ENCODE peak calls at places on chromosomes 12 and 14, in seven cellular contexts. W is CD8-positive, alpha-beta T cell; S is lower lobe of right lung; L is suprapubic skin; G is neural progenitor cell; P is colonic mucosa; Z is right atrium auricular region. B is an unnamed sample.

GRCh38 chr14:22976620-22977433 is 5.5 kb downstream of the AJUBA start:
- DNase-seq in W (no peak), Z (no peak), G (no peak), L (no peak), P (peak; percentile 76), S (no peak), B (no peak)

GRCh38 chr12:46153267-46153872 is 115.5 kb downstream of the SLC38A1 start:
- DNase-seq in G (peak; percentile 20), L (no peak), S (no peak), P (no peak), W (no peak), Z (no peak), B (no peak)

GRCh38 chr12:132054983-132055382 is 89.1 kb downstream of the DDX51 start:
- DNase-seq in Z (no peak), L (no peak), S (no peak), W (no peak), G (no peak), P (no peak), B (no peak)

GRCh38 chr12:2733493-2734252 is 61.1 kb upstream of the FKBP4 start:
- DNase-seq in Z (no peak), P (no peak), L (no peak), S (no peak), G (peak; percentile 21), W (no peak), B (no peak)

GRCh38 chr12:85630851-85631250 is 205.4 kb downstream of the RASSF9 start:
- DNase-seq in W (no peak), G (no peak), P (no peak), L (no peak), Z (no peak), S (no peak), B (no peak)

GRCh38 chr14:70118064-70118463 is 70.7 kb downstream of the SLC8A3 start:
- DNase-seq in S (no peak), P (no peak), W (no peak), G (no peak), Z (no peak), L (no peak), B (no peak)

GRCh38 chr12:2172040-2172439 is 119.3 kb downstream of the CACNA1C start:
- DNase-seq in W (no peak), P (no peak), S (no peak), L (no peak), Z (no peak), G (peak; percentile 72), B (no peak)

GRCh38 chr14:74244115-74244514 is 4.9 kb downstream of the VSX2 start:
- DNase-seq in Z (no peak), P (no peak), G (peak; percentile 56), S (no peak), L (no peak), W (no peak), B (no peak)

GRCh38 chr12:114395755-114396152 is 10.2 kb downstream of the TBX5 start:
- DNase-seq in Z (no peak), G (no peak), P (no peak), L (no peak), S (no peak), W (no peak), B (no peak)

GRCh38 chr12:105451211-105451610 is 120.7 kb downstream of the C12orf75 start:
- DNase-seq in S (no peak), P (no peak), Z (no peak), L (no peak), G (no peak), W (no peak), B (no peak)

GRCh38 chr12:28879379-28879778 is 269.7 kb upstream of the FAR2 start:
- DNase-seq in S (no peak), P (no peak), G (no peak), W (no peak), Z (no peak), L (no peak), B (no peak)

GRCh38 chr12:28882444-28882843 is 266.6 kb upstream of the FAR2 start:
- DNase-seq in S (no peak), P (no peak), W (no peak), G (no peak), Z (no peak), L (no peak), B (no peak)

GRCh38 chr12:28876423-28876822 is 272.7 kb upstream of the FAR2 start:
- DNase-seq in G (no peak), P (no peak), L (no peak), W (no peak), Z (no peak), S (no peak), B (no peak)

GRCh38 chr12:28874758-28875157 is 274.3 kb upstream of the FAR2 start:
- DNase-seq in Z (no peak), L (no peak), P (no peak), G (no peak), W (no peak), S (no peak), B (no peak)

DNA sequence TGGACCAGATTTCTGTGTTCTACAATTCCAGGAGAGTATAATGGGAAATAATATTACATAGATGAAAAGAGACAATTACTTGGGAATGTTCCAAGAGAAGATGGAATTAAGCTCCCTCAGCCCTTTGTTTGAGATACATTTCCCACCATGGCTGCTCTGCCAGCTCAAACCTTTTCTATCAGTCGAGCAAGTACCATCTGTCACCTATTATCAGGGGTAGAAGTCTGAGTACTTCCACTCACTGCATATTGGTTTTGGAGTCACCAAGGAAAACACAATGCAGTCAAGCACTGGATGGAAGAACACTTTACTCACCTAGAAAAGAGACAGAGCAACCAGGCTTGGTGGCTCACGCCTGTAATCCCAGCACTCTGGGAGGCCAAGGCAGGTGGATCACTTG is 270.4 kb upstream of the FAR2 start:
- DNase-seq in Z (no peak), P (no peak), G (no peak), S (no peak), W (no peak), L (no peak), B (no peak)
- H3K27ac ChIP-seq in Z (no peak overlapping the region), P (no peak overlapping the region), G (no peak overlapping the region), S (no peak overlapping the region), W (no peak overlapping the region), L (no peak overlapping the region), B (no peak overlapping the region)

DNA sequence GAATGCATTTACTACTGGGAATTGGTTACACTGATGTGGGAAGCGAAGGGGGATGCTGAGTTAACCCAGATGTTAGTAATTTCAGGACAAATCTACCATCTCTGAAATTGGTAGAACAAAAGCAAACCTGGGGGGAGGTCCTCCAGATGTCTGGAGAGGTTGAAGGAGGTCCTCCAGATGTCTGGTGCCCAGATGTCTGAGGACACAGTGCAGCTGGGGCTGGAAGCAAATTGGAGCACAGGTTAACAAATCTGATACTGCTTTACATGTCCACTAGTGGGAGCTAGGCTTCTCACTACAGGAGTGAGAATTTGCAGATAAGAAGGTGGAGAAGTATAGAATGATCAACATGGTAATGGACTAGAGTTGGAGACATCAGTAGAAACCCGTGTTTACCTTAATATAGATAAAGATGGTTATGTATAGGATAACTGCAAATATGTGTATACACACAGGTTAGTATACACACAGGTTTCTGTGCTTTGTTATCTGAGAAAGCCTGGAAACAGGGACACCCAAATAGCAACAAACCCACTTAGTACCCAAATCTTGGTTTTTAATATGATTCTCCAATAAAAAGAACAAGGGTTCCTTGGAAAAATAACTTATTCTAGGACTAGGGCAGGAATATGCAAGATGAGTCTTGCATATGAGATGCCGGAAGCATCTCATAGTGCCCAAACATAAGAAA is 162.5 kb downstream of the C12orf50 start:
- DNase-seq in S (no peak), P (no peak), Z (no peak), G (peak; percentile 2), W (no peak), L (no peak), B (no peak)
- TF ChIP-seq CTCF in S (peak; percentile 9), P (no peak), Z (no peak), G (peak; percentile 50), W (no peak), L (no peak), B (peak; percentile 20)

GRCh38 chr12:128819293-128820144 is 4.2 kb downstream of the SLC15A4 start:
- DNase-seq in Z (no peak), W (no peak), S (no peak), G (peak; percentile 67), P (no peak), L (no peak), B (no peak)

GRCh38 chr12:128818065-128819022 is 5.4 kb downstream of the SLC15A4 start:
- DNase-seq in L (no peak), P (no peak), G (no peak), W (no peak), Z (no peak), S (no peak), B (no peak)

GRCh38 chr12:128816643-128816920 is 7.2 kb downstream of the SLC15A4 start:
- DNase-seq in P (no peak), G (no peak), L (no peak), S (no peak), Z (no peak), W (no peak), B (no peak)

GRCh38 chr12:128815779-128816642 is 7.7 kb downstream of the SLC15A4 start:
- DNase-seq in G (no peak), P (no peak), L (no peak), S (no peak), Z (no peak), W (no peak), B (no peak)

DNA sequence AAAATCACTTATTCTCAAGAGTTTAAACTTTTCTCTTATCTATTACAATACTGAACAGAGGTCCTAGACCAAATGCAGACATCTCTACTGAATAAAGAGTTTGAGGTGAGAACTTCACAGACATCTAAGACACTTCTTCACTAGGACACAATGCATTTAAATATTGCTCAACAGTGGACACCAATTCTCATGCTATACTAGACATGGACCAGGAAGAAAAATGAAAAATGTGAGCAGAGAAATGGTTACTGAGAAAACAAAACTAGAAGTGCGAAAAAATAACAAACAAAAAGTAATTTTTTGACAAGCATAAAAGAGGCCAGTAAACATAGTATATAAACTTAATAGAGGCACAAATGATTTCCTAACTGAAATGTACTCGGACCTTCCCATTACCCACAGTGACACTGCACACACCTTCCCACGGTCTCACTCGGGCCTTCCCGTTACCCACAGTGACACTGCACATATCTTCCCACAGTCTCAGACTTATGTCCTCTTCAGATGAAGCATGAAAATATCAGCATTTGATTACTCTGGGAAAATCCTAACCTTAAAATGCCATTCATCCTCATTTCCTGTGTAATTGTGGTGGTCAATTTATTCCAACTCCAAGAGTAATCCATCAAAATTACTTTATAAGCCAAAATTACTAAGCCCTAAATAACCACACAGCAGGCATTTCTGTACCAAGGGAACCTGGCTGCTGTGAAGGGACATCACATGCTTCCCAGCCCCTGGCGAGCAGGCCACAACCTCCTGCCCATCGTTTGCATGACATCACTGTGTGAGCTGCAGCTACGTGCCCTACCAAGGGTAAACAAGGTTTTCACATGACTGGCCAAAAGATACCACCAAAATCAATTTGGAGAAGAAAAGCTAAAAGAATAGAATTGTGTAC is 6.4 kb downstream of the SLC15A4 start:
- DNase-seq in Z (no peak), W (no peak), L (no peak), S (peak; percentile 63), P (no peak), G (no peak), B (no peak)
- H3K4me3 ChIP-seq in Z (no peak overlapping the region), W (no peak overlapping the region), L (no peak overlapping the region), S (no peak overlapping the region), P (no peak overlapping the region), G (no peak overlapping the region), B (no peak overlapping the region)

GRCh38 chr12:123404581-123404980 is 20.6 kb downstream of the KMT5A start:
- DNase-seq in L (no peak), W (no peak), G (no peak), Z (no peak), P (no peak), S (no peak), B (no peak)
- H3K27ac ChIP-seq in L (no peak overlapping the region), W (no peak overlapping the region), G (no peak overlapping the region), Z (no peak overlapping the region), P (no peak overlapping the region), S (no peak overlapping the region), B (no peak overlapping the region)

GRCh38 chr14:86153480-86153879 is 623.5 kb downstream of the FLRT2 start:
- DNase-seq in L (no peak), P (no peak), G (peak; percentile 30), S (no peak), W (no peak), Z (no peak), B (no peak)
- TF ChIP-seq CTCF in L (no peak), P (no peak), G (peak; percentile 52), S (no peak), W (no peak), Z (no peak), B (no peak)

B was measured in upper lobe of right lung.